ENCODE peak calls at places on chromosome 11, in six cellular contexts. H is CD4-positive, CD25-positive, alpha-beta regulatory T cell; Y is IMR-90; X is GM23338; R is SK-N-SH; N is naive thymus-derived CD4-positive, alpha-beta T cell. F is an unnamed sample. For H3K4me1, the result is how much of the 10 kb centered on the place peaks cover.

GRCh38 chr11:27305751-27306150 is 57.3 kb downstream of the CCDC34 start:
- DNase-seq in H (no peak), Y (no peak), X (no peak), R (no peak), N (no peak), F (peak)

GRCh38 chr11:119832536-119832935 is 103.5 kb upstream of the NECTIN1 start:
- DNase-seq in H (no peak), Y (peak), X (no peak), R (peak), N (no peak), F (no peak)

GRCh38 chr11:133041165-133041564 is 491.1 kb downstream of the OPCML start:
- DNase-seq in H (no peak), Y (no peak), X (no peak), R (no peak), N (no peak), F (no peak)

GRCh38 chr11:89436071-89436470 is 55.1 kb downstream of the NOX4 start:
- DNase-seq in H (no peak), Y (peak), X (no peak), R (no peak), N (no peak), F (no peak)

GRCh38 chr11:12754582-12755250 is 80.5 kb downstream of the TEAD1 start:
- DNase-seq in H (no peak), Y (no peak), X (no peak), R (no peak), N (no peak), F (no peak)

GRCh38 chr11:94880216-94880615 is 93.1 kb downstream of the CWC15 start:
- DNase-seq in H (no peak), Y (peak), X (no peak), R (no peak), N (no peak), F (no peak)

GRCh38 chr11:35856259-35856658 is 87.6 kb upstream of the LDLRAD3 start:
- DNase-seq in H (no peak), Y (no peak), X (no peak), R (no peak), N (no peak), F (no peak)

GRCh38 chr11:70760416-70761020 is 362.2 kb downstream of the CTTN start:
- DNase-seq in H (no peak), Y (no peak), X (no peak), R (no peak), N (no peak), F (no peak)

GRCh38 chr11:128593281-128593680 is 5.9 kb upstream of the ETS1 start:
- DNase-seq in H (no peak), Y (peak), X (peak), R (no peak), N (no peak), F (no peak)

GRCh38 chr11:69882270-69882608 is 63.0 kb upstream of the FGF3 start:
- DNase-seq in H (no peak), Y (no peak), X (no peak), R (no peak), N (no peak), F (no peak)

GRCh38 chr11:124830749-124831148 is 30.5 kb upstream of the MSANTD2 start:
- DNase-seq in H (no peak), Y (no peak), X (no peak), R (no peak), N (no peak), F (no peak)

GRCh38 chr11:62201376-62201775 is 7.1 kb upstream of the SCGB2A1 start:
- DNase-seq in H (no peak), Y (no peak), X (no peak), R (no peak), N (no peak), F (no peak)

GRCh38 chr11:57777969-57778317 is 16.3 kb downstream of the CTNND1 start:
- DNase-seq in H (no peak), Y (no peak), X (peak), R (no peak), N (no peak), F (no peak)

GRCh38 chr11:57776101-57776511 is 14.5 kb downstream of the CTNND1 start:
- DNase-seq in H (no peak), Y (peak), X (peak), R (no peak), N (no peak), F (no peak)

GRCh38 chr11:57773026-57773598 is 11.5 kb downstream of the CTNND1 start:
- DNase-seq in H (no peak), Y (no peak), X (no peak), R (no peak), N (no peak), F (no peak)

GRCh38 chr11:57776577-57776976 is 15.0 kb downstream of the CTNND1 start:
- DNase-seq in H (no peak), Y (no peak), X (no peak), R (no peak), N (no peak), F (no peak)

GRCh38 chr11:57775474-57775873 is 13.9 kb downstream of the CTNND1 start:
- DNase-seq in H (no peak), Y (no peak), X (no peak), R (no peak), N (no peak), F (no peak)
- H3K4me1 ChIP-seq in H (under half), Y (under half), X (under half), R (under half), N (under half), F (half or more)

DNA sequence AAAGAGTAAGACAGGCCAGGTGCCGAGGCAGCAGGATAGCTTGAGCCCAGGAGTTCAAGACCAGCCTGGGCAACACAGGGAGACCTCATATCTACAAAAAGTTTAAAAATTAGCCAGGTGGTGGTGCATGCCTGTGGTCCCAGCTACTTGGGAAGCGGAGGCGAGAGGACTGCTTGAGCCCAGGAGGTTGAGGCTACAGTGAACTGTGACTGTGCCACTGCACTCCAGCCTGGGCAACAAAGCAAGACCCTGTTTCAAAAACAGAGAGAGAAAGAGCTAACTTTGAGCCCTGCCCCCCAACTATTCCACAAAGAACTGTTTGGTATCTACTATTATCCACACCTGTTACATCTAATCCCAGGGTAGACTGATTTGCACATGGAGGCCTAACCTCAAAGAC is 49.2 kb upstream of the RAPSN start:
- DNase-seq in H (no peak), Y (no peak), X (no peak), R (no peak), N (no peak), F (no peak)
- H3K4me1 ChIP-seq in H (under half), Y (under half), X (under half), R (under half), N (under half), F (under half)

DNA sequence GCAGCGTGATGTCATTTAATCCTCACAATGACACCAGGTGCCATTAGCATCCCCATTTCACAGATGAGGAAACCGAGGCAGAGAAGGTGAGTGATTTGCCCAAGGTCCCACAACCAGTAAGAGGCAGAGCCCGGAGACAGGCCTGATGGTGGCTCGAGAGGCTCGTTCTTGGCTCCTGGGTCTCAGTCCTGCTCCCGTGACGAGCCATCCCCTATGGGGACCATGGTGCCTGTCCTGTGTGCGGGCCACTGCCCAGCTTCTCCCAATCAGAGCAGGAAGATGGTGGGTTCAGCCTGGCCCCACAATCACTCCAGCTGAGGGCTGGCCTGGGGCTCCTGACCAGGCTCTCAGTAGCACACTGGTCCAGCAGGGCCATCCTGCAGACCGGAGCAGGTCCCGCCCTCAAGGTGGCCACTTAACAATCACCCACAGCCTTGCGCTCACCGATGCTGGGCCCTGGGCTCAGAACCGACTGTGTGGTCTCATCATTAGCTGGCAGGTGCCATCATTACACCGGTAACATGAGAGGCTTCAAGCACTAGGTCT is 3.6 kb downstream of the ALDH3B1 start:
- DNase-seq in H (no peak), Y (no peak), X (no peak), R (no peak), N (no peak), F (no peak)
- H3K4me1 ChIP-seq in H (under half), Y (under half), X (under half), R (under half), N (under half), F (half or more)

DNA sequence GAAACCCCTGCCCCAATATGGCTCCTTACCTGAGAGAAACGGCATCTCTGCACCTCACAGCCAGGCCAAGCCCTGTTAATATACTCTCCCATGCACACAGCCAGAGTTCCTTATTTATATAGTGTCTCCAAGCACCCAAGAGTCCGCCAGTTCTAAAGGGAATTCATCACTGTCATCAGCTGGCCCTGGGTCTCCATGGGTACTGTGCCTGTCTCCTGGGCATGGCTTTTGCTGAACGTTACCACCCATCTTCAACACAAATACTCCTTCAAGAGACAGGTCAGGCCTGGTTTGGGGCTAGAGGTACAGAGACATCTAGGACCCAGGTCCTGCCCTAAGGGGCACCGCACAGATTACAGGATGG is 1.6 kb upstream of the ATG16L2 start:
- DNase-seq in H (no peak), Y (no peak), X (no peak), R (no peak), N (no peak), F (no peak)
- H3K4me1 ChIP-seq in H (under half), Y (under half), X (under half), R (under half), N (under half), F (half or more)

GRCh38 chr11:117071344-117071787 is 26.9 kb downstream of the SIK3 start:
- DNase-seq in H (no peak), Y (no peak), X (peak), R (no peak), N (no peak), F (no peak)
- H3K4me1 ChIP-seq in H (under half), Y (under half), X (under half), R (under half), N (under half), F (under half)

GRCh38 chr11:30697032-30697431 is 110.9 kb upstream of the MPPED2 start:
- DNase-seq in H (no peak), Y (no peak), X (no peak), R (no peak), N (no peak), F (no peak)

DNA sequence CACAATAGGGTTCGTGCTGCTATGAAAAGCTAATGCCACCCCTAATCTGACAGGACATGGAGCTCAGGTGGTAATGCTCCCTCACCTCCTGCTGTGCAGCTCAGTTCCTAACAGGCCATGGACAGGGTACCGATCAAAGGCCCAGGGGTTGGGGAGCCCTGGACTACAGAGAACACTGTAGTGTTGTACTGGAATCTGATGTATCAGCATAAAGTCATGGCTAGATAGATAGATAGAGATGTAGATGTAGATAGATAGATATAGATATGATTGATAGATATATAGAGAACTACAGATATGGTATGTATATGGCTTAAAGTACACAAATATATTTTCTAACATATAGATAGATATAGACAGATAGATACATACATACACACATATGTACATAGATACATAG is 112.3 kb upstream of the MPPED2 start:
- DNase-seq in H (no peak), Y (no peak), X (no peak), R (no peak), N (no peak), F (no peak)
- H3K4me1 ChIP-seq in H (under half), Y (under half), X (under half), R (under half), N (under half), F (under half)

DNA sequence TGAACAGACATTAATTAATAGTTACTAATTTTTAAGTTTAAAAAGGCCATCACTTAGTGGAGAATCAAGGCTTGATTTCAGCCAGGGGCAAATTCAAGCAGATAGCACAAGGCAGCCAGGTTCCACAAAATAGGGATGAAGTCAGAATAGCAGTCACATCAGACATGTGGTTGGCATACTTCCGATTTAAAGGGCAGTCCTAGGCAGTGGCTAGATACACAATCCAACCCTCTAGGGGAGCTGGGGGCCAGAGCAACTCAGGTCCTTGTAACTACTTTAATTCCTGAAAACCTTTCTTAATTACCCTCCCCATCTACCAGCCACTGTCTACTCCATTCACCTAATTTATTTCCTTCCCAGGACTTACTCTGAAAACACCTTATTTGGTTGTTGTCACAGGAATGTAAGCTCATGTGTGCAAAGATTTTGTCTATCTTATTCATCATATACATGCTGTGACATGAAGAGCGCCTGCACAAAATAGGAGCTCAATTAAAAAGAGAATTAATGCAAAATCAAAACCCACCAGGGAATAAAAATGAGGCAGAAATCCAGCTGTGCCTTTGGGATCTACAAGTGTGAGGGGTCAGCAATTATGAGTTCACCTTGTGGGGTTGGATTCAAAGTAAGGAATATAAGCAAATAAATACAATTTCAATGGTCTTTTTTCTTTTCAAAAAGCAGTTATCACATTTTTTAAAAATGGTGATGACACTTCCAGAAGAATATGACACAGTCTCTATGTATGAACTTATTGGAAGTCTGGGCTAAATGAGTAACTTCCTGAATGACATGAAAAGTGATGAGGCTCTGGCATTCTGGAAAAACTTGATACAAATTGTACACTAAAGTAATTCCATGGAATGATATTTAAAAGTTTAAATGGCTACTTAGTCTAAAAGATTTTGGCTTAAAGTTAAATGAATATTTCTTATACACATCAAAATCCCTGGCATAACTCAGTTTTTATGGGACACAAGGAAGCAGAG is 53.8 kb downstream of the COPB1 start:
- DNase-seq in H (no peak), Y (peak), X (peak), R (no peak), N (no peak), F (no peak)
- H3K4me1 ChIP-seq in H (under half), Y (under half), X (under half), R (under half), N (under half), F (under half)

DNA sequence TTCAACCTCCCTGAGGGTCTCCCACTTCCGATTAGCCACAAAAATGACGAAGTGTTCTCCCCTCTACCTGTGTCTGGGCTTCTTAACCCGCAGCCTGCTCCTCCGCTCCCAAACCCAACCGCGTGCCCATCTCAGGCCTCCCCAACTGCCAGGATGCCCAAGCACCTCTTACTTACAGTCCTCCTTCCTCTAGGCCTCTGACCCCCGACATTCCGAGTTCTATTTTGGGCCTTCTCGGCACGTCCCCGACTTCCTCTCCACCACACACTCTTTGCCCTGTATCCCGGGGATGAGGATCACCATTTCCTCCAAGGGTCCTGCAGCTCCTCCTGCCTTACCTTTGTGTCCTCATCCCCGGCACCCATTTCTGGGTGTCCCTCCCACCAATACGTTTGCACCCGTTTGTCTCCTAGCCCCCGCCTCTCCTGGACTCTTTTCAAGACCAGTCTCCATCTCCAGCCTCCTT is 388 bp upstream of the MUS81 start:
- DNase-seq in H (no peak), Y (no peak), X (no peak), R (no peak), N (no peak), F (no peak)
- H3K4me1 ChIP-seq in H (half or more), Y (under half), X (under half), R (under half), N (under half), F (under half)

GRCh38 chr11:800473-800872 is 2.4 kb upstream of the SLC25A22 start:
- DNase-seq in H (no peak), Y (no peak), X (no peak), R (no peak), N (no peak), F (no peak)
- H3K4me1 ChIP-seq in H (half or more), Y (under half), X (under half), R (under half), N (under half), F (under half)

F was measured in upper lobe of left lung.